ENCODE peak calls at places on chromosomes 3 and 15, in five cellular contexts. One of them, this sample, is unnamed.

GRCh38 chr3:115381573-115381912 is 234.5 kb upstream of the ZBTB20 start:
- DNase-seq in mammary epithelial cell: no peak
- DNase-seq in neuronal stem cell: no peak
- DNase-seq in lower leg skin: no peak
- DNase-seq in GM23248: peak
- DNase-seq in this sample: no peak

GRCh38 chr3:80190051-80190450 is 422.3 kb upstream of the ROBO1 start:
- DNase-seq in mammary epithelial cell: peak
- DNase-seq in neuronal stem cell: no peak
- DNase-seq in lower leg skin: no peak
- DNase-seq in GM23248: peak
- DNase-seq in this sample: no peak

GRCh38 chr3:139109271-139109670 is 64.6 kb upstream of the PRR23C start:
- DNase-seq in mammary epithelial cell: no peak
- DNase-seq in neuronal stem cell: no peak
- DNase-seq in lower leg skin: peak
- DNase-seq in GM23248: no peak
- DNase-seq in this sample: no peak

GRCh38 chr3:52254608-52255007 is 9.0 kb downstream of the PPM1M start:
- DNase-seq in mammary epithelial cell: no peak
- DNase-seq in neuronal stem cell: no peak
- DNase-seq in lower leg skin: peak
- DNase-seq in GM23248: no peak
- DNase-seq in this sample: no peak

GRCh38 chr3:124084398-124084881 is 92.5 kb upstream of the ROPN1 start:
- DNase-seq in mammary epithelial cell: no peak
- DNase-seq in neuronal stem cell: no peak
- DNase-seq in lower leg skin: no peak
- DNase-seq in GM23248: peak
- DNase-seq in this sample: no peak

GRCh38 chr3:194097141-194097880 is 38.6 kb upstream of the HES1 start:
- DNase-seq in mammary epithelial cell: no peak
- DNase-seq in neuronal stem cell: no peak
- DNase-seq in lower leg skin: no peak
- DNase-seq in GM23248: peak
- DNase-seq in this sample: no peak

GRCh38 chr15:75366163-75366562 is 2.2 kb downstream of the MAN2C1 start:
- DNase-seq in mammary epithelial cell: no peak
- DNase-seq in neuronal stem cell: no peak
- DNase-seq in lower leg skin: peak
- DNase-seq in GM23248: no peak
- DNase-seq in this sample: no peak

GRCh38 chr3:148790841-148791240 is 36.8 kb upstream of the CPB1 start:
- DNase-seq in mammary epithelial cell: no peak
- DNase-seq in neuronal stem cell: no peak
- DNase-seq in lower leg skin: no peak
- DNase-seq in GM23248: no peak
- DNase-seq in this sample: no peak

GRCh38 chr3:113231391-113231790 is 20.0 kb downstream of the BOC start:
- DNase-seq in mammary epithelial cell: peak
- DNase-seq in neuronal stem cell: no peak
- DNase-seq in lower leg skin: no peak
- DNase-seq in GM23248: peak
- DNase-seq in this sample: no peak

GRCh38 chr3:51338632-51339031 is 46.5 kb upstream of the MANF start:
- DNase-seq in mammary epithelial cell: no peak
- DNase-seq in neuronal stem cell: no peak
- DNase-seq in lower leg skin: no peak
- DNase-seq in GM23248: no peak
- DNase-seq in this sample: no peak

GRCh38 chr3:167575000-167575399 is 78.7 kb downstream of the WDR49 start:
- DNase-seq in mammary epithelial cell: no peak
- DNase-seq in neuronal stem cell: peak
- DNase-seq in lower leg skin: no peak
- DNase-seq in GM23248: no peak
- DNase-seq in this sample: no peak

GRCh38 chr3:50454671-50455070 is 48.8 kb downstream of the CACNA2D2 start:
- DNase-seq in mammary epithelial cell: no peak
- DNase-seq in neuronal stem cell: no peak
- DNase-seq in lower leg skin: no peak
- DNase-seq in GM23248: no peak
- DNase-seq in this sample: no peak

GRCh38 chr3:72004749-72005292 is 219.9 kb upstream of the PROK2 start:
- DNase-seq in mammary epithelial cell: peak
- DNase-seq in neuronal stem cell: no peak
- DNase-seq in lower leg skin: no peak
- DNase-seq in GM23248: peak
- DNase-seq in this sample: no peak

GRCh38 chr3:5122741-5123706 is 932 bp downstream of the ARL8B start:
- DNase-seq in mammary epithelial cell: peak
- DNase-seq in neuronal stem cell: peak
- DNase-seq in lower leg skin: peak
- DNase-seq in GM23248: peak
- DNase-seq in this sample: peak

GRCh38 chr3:170907519-170908234 is 760 bp downstream of the EIF5A2 start:
- DNase-seq in mammary epithelial cell: peak
- DNase-seq in neuronal stem cell: no peak
- DNase-seq in lower leg skin: peak
- DNase-seq in GM23248: peak
- DNase-seq in this sample: no peak

GRCh38 chr15:33587773-33588172 is 277.0 kb downstream of the RYR3 start:
- DNase-seq in mammary epithelial cell: no peak
- DNase-seq in neuronal stem cell: no peak
- DNase-seq in lower leg skin: no peak
- DNase-seq in GM23248: peak
- DNase-seq in this sample: no peak

GRCh38 chr3:128167973-128168674 is 14.8 kb downstream of the EEFSEC start:
- DNase-seq in mammary epithelial cell: no peak
- DNase-seq in neuronal stem cell: peak
- DNase-seq in lower leg skin: peak
- DNase-seq in GM23248: no peak
- DNase-seq in this sample: no peak

GRCh38 chr3:16839271-16840110 is 45.3 kb upstream of the PLCL2 start:
- DNase-seq in mammary epithelial cell: no peak
- DNase-seq in neuronal stem cell: no peak
- DNase-seq in lower leg skin: no peak
- DNase-seq in GM23248: no peak
- DNase-seq in this sample: no peak

GRCh38 chr3:69129531-69129930 is 7.1 kb upstream of the LMOD3 start:
- DNase-seq in mammary epithelial cell: no peak
- DNase-seq in neuronal stem cell: no peak
- DNase-seq in lower leg skin: no peak
- DNase-seq in GM23248: peak
- DNase-seq in this sample: no peak

GRCh38 chr15:93034512-93034911 is 54.5 kb downstream of the RGMA start:
- DNase-seq in mammary epithelial cell: no peak
- DNase-seq in neuronal stem cell: no peak
- DNase-seq in lower leg skin: no peak
- DNase-seq in GM23248: no peak
- DNase-seq in this sample: no peak

GRCh38 chr15:73283341-73283962 is 85.3 kb downstream of the HCN4 start:
- DNase-seq in mammary epithelial cell: no peak
- DNase-seq in neuronal stem cell: no peak
- DNase-seq in lower leg skin: no peak
- DNase-seq in GM23248: peak
- DNase-seq in this sample: no peak

GRCh38 chr3:65497846-65498245 is 540.9 kb downstream of the MAGI1 start:
- DNase-seq in mammary epithelial cell: no peak
- DNase-seq in neuronal stem cell: peak
- DNase-seq in lower leg skin: no peak
- DNase-seq in GM23248: no peak
- DNase-seq in this sample: no peak

GRCh38 chr3:98657429-98657828 is 64.0 kb upstream of the CPOX start:
- DNase-seq in mammary epithelial cell: peak
- DNase-seq in neuronal stem cell: peak
- DNase-seq in lower leg skin: no peak
- DNase-seq in GM23248: peak
- DNase-seq in this sample: no peak

GRCh38 chr3:31579828-31580227 is 47.1 kb downstream of the STT3B start:
- DNase-seq in mammary epithelial cell: no peak
- DNase-seq in neuronal stem cell: no peak
- DNase-seq in lower leg skin: no peak
- DNase-seq in GM23248: no peak
- DNase-seq in this sample: no peak

GRCh38 chr15:73989001-73989798 is 2.9 kb downstream of the STOML1 start:
- DNase-seq in mammary epithelial cell: peak
- DNase-seq in neuronal stem cell: no peak
- DNase-seq in lower leg skin: peak
- DNase-seq in GM23248: peak
- DNase-seq in this sample: no peak

GRCh38 chr15:31344266-31344665 is 17.6 kb downstream of the KLF13 start:
- DNase-seq in mammary epithelial cell: no peak
- DNase-seq in neuronal stem cell: no peak
- DNase-seq in lower leg skin: no peak
- DNase-seq in GM23248: no peak
- DNase-seq in this sample: no peak

GRCh38 chr15:79036323-79036722 is 54.3 kb downstream of the RASGRF1 start:
- DNase-seq in mammary epithelial cell: no peak
- DNase-seq in neuronal stem cell: no peak
- DNase-seq in lower leg skin: no peak
- DNase-seq in GM23248: no peak
- DNase-seq in this sample: no peak

GRCh38 chr15:80308002-80308401 is 56.0 kb upstream of the CTXND1 start:
- DNase-seq in mammary epithelial cell: no peak
- DNase-seq in neuronal stem cell: no peak
- DNase-seq in lower leg skin: no peak
- DNase-seq in GM23248: no peak
- DNase-seq in this sample: no peak

GRCh38 chr3:166986000-166986399 is 394.1 kb downstream of the ZBBX start:
- DNase-seq in mammary epithelial cell: no peak
- DNase-seq in neuronal stem cell: no peak
- DNase-seq in lower leg skin: no peak
- DNase-seq in GM23248: no peak
- DNase-seq in this sample: no peak

GRCh38 chr3:63968612-63969350 is 54.5 kb downstream of the PSMD6 start:
- DNase-seq in mammary epithelial cell: peak
- DNase-seq in neuronal stem cell: no peak
- DNase-seq in lower leg skin: no peak
- DNase-seq in GM23248: peak
- DNase-seq in this sample: no peak
- H3K4me3 ChIP-seq in mammary epithelial cell: peak
- H3K4me3 ChIP-seq in neuronal stem cell: no peak
- H3K4me3 ChIP-seq in lower leg skin: no peak
- H3K4me3 ChIP-seq in GM23248: peak
- H3K4me3 ChIP-seq in this sample: no peak

DNA sequence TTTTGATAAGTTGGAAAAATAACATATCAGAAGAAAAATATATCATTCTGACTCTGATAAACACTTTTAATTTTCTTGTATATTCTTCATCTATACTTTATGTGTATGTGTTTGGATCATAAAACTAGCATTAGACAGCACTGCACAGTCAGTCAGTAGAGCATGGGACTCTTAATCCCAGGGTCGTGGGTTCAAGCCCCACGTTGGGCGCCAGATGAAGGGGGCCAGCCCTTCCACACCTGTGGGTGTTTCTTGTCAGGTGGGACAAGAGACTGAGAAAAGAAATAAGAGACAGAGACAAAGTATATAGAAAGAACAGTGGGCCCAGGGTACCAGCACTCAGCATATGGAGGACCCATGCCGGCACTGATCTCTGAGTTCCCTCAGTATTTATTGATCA is 546.0 kb upstream of the NR2F2 start:
- DNase-seq in mammary epithelial cell: no peak
- DNase-seq in neuronal stem cell: no peak
- DNase-seq in lower leg skin: no peak
- DNase-seq in GM23248: no peak
- DNase-seq in this sample: no peak
- H3K4me3 ChIP-seq in mammary epithelial cell: no peak
- H3K4me3 ChIP-seq in neuronal stem cell: no peak
- H3K4me3 ChIP-seq in lower leg skin: no peak
- H3K4me3 ChIP-seq in GM23248: no peak
- H3K4me3 ChIP-seq in this sample: no peak

DNA sequence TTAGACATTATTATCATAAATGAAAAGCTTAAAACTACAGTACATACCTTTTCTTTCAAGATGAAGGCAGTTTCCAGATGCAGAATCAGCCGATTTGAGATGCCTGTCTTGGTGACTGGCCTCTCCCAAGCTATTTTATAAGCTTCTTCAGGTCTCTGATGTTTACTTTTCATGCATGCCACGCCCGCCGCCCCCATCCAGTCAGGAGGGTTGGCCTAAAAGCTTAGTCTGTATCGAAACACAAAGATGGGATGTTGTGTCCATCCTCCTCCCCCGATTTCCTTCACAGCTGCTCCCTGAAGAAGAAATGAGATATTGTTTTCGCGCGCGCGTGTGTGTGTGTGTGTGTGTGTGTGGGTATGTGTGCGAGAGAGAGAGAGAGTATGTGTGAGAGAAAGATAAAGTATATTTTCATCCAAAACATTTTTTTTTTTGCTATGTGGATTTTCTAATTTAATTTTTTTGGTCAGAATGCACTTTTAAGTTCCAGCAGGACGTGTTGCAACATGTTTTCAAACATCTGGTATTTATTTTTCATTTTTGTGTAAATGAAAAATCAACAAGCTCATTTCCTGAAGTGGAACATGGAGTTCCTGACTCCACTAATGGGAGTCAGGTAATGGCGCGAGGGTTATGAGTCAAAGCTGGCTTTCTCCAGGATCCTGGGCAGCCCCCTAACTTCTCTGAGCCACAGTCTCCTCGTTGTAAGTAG is at the start of gene APOD:
- DNase-seq in mammary epithelial cell: peak
- DNase-seq in neuronal stem cell: no peak
- DNase-seq in lower leg skin: peak
- DNase-seq in GM23248: peak
- DNase-seq in this sample: no peak
- H3K4me3 ChIP-seq in mammary epithelial cell: no peak
- H3K4me3 ChIP-seq in neuronal stem cell: no peak
- H3K4me3 ChIP-seq in lower leg skin: peak
- H3K4me3 ChIP-seq in GM23248: peak
- H3K4me3 ChIP-seq in this sample: no peak

DNA sequence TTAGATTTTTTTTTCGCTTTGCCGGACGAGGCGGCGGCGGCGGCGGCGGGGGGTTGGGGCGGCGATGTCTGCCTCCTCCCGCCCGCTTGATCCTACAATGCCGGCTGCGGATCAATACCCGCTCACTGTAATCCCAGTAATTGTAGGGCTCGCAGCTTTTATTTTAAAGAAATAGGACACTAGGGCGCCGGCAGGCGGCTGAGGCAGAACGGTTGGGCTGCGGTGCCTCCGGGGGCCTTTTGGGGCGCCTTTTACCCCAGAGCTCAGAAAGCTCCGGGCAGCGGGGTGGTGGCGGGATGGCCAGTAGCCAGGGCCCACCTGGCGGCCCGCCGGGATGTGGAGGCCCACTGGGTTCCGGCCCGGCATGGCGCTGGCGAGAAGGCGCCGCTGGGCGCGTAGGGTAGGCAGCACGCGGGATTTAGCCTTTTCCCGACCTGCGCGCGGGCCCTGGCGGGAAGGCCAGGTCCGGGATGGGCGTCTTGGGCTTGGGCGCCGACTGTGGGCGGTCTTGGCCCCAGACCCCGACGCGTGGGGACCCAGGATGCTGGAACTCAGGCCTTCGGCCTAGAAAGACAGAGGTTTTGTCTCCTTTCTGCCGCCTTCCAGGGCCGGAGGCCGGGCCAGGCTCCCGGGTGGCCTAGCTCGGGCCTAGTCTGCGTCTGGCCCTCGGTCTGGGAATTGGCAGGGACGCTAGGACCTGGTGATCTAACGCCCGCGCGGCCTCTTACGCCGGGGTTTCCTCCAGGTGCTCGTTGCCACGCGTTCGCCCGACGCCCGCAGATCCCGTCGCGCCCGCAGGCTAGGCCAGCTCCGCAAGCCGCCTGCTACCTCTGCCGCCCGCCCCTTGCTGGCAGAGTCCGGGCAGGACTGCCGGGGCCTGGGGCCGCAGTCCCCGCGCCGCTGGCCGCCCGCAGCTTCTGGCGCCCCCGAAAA is 15.5 kb upstream of the ONECUT1 start:
- DNase-seq in mammary epithelial cell: no peak
- DNase-seq in neuronal stem cell: peak
- DNase-seq in lower leg skin: peak
- DNase-seq in GM23248: peak
- DNase-seq in this sample: no peak
- H3K4me3 ChIP-seq in mammary epithelial cell: no peak
- H3K4me3 ChIP-seq in neuronal stem cell: peak
- H3K4me3 ChIP-seq in lower leg skin: no peak
- H3K4me3 ChIP-seq in GM23248: no peak
- H3K4me3 ChIP-seq in this sample: no peak

This sample was measured in keratinocyte.